ENCODE peak calls at places on chromosomes 2 and 18, in five cellular contexts. F, P, W, C and X are unnamed samples.

GRCh38 chr18:24065942-24066341 is 51.4 kb downstream of the TTC39C start:
- DNase-seq in P (no peak), C (no peak), W (no peak), F (no peak), X (no peak)

GRCh38 chr2:132902626-132903025 is 232.6 kb upstream of the LYPD1 start:
- DNase-seq in C (no peak), P (no peak), F (no peak), W (no peak), X (no peak)

GRCh38 chr18:39959839-39960238 is 1995.2 kb upstream of the PIK3C3 start:
- DNase-seq in W (no peak), C (no peak), P (no peak), F (no peak), X (no peak)

GRCh38 chr2:75221872-75222271 is 22.6 kb upstream of the TACR1 start:
- DNase-seq in F (peak), W (no peak), C (no peak), P (no peak), X (peak)

GRCh38 chr2:207122914-207123744 is 42.6 kb downstream of the KLF7 start:
- DNase-seq in P (no peak), C (no peak), W (no peak), F (no peak), X (no peak)

GRCh38 chr2:75609937-75610508 is 36.6 kb upstream of the MRPL19 start:
- DNase-seq in C (no peak), W (no peak), P (no peak), F (peak), X (no peak)

GRCh38 chr18:36734589-36734988 is 94.2 kb downstream of the TPGS2 start:
- DNase-seq in W (no peak), F (no peak), P (no peak), C (no peak), X (no peak)

GRCh38 chr18:8283901-8284585 is 325.2 kb upstream of the RAB12 start:
- DNase-seq in F (peak), W (no peak), P (no peak), C (no peak), X (no peak)

GRCh38 chr18:42048150-42048549 is 93.1 kb downstream of the PIK3C3 start:
- DNase-seq in C (no peak), F (peak), P (no peak), W (no peak), X (peak)

GRCh38 chr18:56200381-56200831 is 438.0 kb downstream of the TXNL1 start:
- DNase-seq in C (no peak), P (no peak), W (no peak), F (peak), X (peak)

GRCh38 chr2:232592687-232593407 is 40.6 kb upstream of the EFHD1 start:
- DNase-seq in F (peak), W (no peak), P (no peak), C (no peak), X (peak)

GRCh38 chr2:144515694-144516416 is 4.1 kb downstream of the ZEB2 start:
- DNase-seq in C (peak), W (peak), F (no peak), P (peak), X (peak)

GRCh38 chr2:2291500-2292260 is 39.4 kb downstream of the MYT1L start:
- DNase-seq in F (no peak), P (peak), C (peak), W (no peak), X (peak)

GRCh38 chr2:101223814-101224231 is 28.9 kb upstream of the CNOT11 start:
- DNase-seq in W (no peak), C (no peak), P (no peak), F (no peak), X (peak)

GRCh38 chr2:62343636-62344349 is 147.9 kb downstream of the B3GNT2 start:
- DNase-seq in F (no peak), P (no peak), C (no peak), W (no peak), X (no peak)

GRCh38 chr18:36762074-36762473 is 66.7 kb downstream of the TPGS2 start:
- DNase-seq in F (no peak), W (no peak), C (no peak), P (no peak), X (no peak)

GRCh38 chr18:68428026-68428425 is 286.9 kb downstream of the TMX3 start:
- DNase-seq in F (peak), W (peak), C (no peak), P (peak), X (peak)

GRCh38 chr18:574456-575228 is 5.5 kb upstream of the CETN1 start:
- DNase-seq in P (no peak), F (no peak), C (no peak), W (no peak), X (no peak)

GRCh38 chr2:181787310-181788048 is 104.1 kb upstream of the ITPRID2 start:
- DNase-seq in F (no peak), C (no peak), P (no peak), W (no peak), X (no peak)

GRCh38 chr2:239181074-239181581 is 219.7 kb downstream of the HDAC4 start:
- DNase-seq in C (no peak), F (no peak), P (no peak), W (no peak), X (no peak)

GRCh38 chr2:112836695-112837117 is at the start of gene IL1B:
- DNase-seq in P (no peak), W (no peak), C (no peak), F (peak), X (no peak)

GRCh38 chr2:128329607-128330006 is 10.9 kb upstream of the HS6ST1 start:
- DNase-seq in F (no peak), C (no peak), W (no peak), P (no peak), X (no peak)

GRCh38 chr18:42045346-42045745 is 90.3 kb downstream of the PIK3C3 start:
- DNase-seq in W (no peak), F (no peak), C (no peak), P (no peak), X (peak)

GRCh38 chr18:3688682-3689081 is 238.7 kb downstream of the TGIF1 start:
- DNase-seq in W (no peak), P (no peak), C (no peak), F (peak), X (peak)

GRCh38 chr18:43383031-43383430 is 105.7 kb upstream of the SYT4 start:
- DNase-seq in P (peak), C (no peak), W (no peak), F (no peak), X (no peak)

GRCh38 chr2:166658901-166659300 is 164.9 kb upstream of the SCN7A start:
- DNase-seq in C (no peak), W (no peak), F (no peak), P (no peak), X (no peak)

GRCh38 chr2:109126501-109126860 is 2.5 kb upstream of the SH3RF3 start:
- DNase-seq in F (peak), W (no peak), P (no peak), C (no peak), X (peak)

GRCh38 chr2:196368546-196369225 is 197.3 kb upstream of the STK17B start:
- DNase-seq in P (no peak), C (no peak), W (no peak), F (no peak), X (no peak)

GRCh38 chr2:74119324-74119723 is 28.4 kb downstream of the BOLA3 start:
- DNase-seq in W (no peak), P (peak), C (no peak), F (no peak), X (no peak)

GRCh38 chr2:60597346-60597745 is 43.9 kb upstream of the BCL11A start:
- DNase-seq in C (no peak), F (peak), P (no peak), W (no peak), X (no peak)

GRCh38 chr2:101706819-101707177 is 9.3 kb downstream of the MAP4K4 start:
- DNase-seq in P (no peak), F (no peak), W (no peak), C (no peak), X (no peak)

GRCh38 chr18:62450546-62451395 is 72.1 kb upstream of the ZCCHC2 start:
- DNase-seq in P (peak), W (no peak), F (peak), C (peak), X (peak)

GRCh38 chr2:102839668-102840388 is 78.0 kb downstream of the TMEM182 start:
- DNase-seq in C (no peak), W (peak), P (peak), F (peak), X (no peak)

GRCh38 chr18:58584219-58585127 is 44.4 kb downstream of the ALPK2 start:
- DNase-seq in C (no peak), W (no peak), F (peak), P (no peak), X (peak)

GRCh38 chr18:34809697-34810096 is 99.6 kb downstream of the DTNA start:
- DNase-seq in F (peak), C (peak), W (no peak), P (peak), X (no peak)

GRCh38 chr2:215535125-215535668 is 99.3 kb upstream of the FN1 start:
- DNase-seq in C (no peak), W (no peak), F (peak), P (no peak), X (no peak)

GRCh38 chr2:238166391-238167343 is 7.9 kb downstream of the ERFE start:
- DNase-seq in W (no peak), P (no peak), C (no peak), F (no peak), X (no peak)

GRCh38 chr18:10579079-10579867 is 53.4 kb downstream of the NAPG start:
- DNase-seq in W (no peak), P (no peak), C (no peak), F (peak), X (no peak)

GRCh38 chr18:71815305-71815704 is 728.8 kb downstream of the CBLN2 start:
- DNase-seq in C (no peak), W (no peak), P (no peak), F (no peak), X (no peak)